ENCODE peak calls at places on chromosome 22, in four cellular contexts. L is IMR-90, G is H1, R is H9. C is an unnamed sample.

GRCh38 chr22:37202706-37203105 is 9.6 kb downstream of the SSTR3 start:
- DNase-seq in L (no peak), G (no peak), R (no peak), C (peak; percentile 17)

GRCh38 chr22:38925571-38926041 is 31.8 kb upstream of the APOBEC3A start:
- DNase-seq in L (peak; percentile 30), G (no peak), R (no peak), C (no peak)

GRCh38 chr22:45336971-45337431 is 27.3 kb downstream of the FAM118A start:
- DNase-seq in L (no peak), G (no peak), R (no peak), C (no peak)

GRCh38 chr22:48100685-48101417 is 1338.4 kb downstream of the TBC1D22A start:
- DNase-seq in L (no peak), G (peak; percentile 14), R (peak; percentile 17), C (no peak)

GRCh38 chr22:30774566-30774965 is 79.9 kb downstream of the OSBP2 start:
- DNase-seq in L (no peak), G (no peak), R (no peak), C (no peak)

GRCh38 chr22:39502789-39503464 is 837 bp downstream of the MIEF1 start:
- DNase-seq in L (peak; percentile 41), G (no peak), R (no peak), C (no peak)

GRCh38 chr22:39209756-39210155 is 35.0 kb downstream of the PDGFB start:
- DNase-seq in L (no peak), G (peak; percentile 47), R (peak; percentile 53), C (no peak)

GRCh38 chr22:32648486-32648885 is 153.0 kb upstream of the TIMP3 start:
- DNase-seq in L (no peak), G (no peak), R (no peak), C (no peak)

GRCh38 chr22:45549739-45550138 is 47.1 kb downstream of the FBLN1 start:
- DNase-seq in L (no peak), G (no peak), R (no peak), C (no peak)

GRCh38 chr22:45977551-45978274 is 751 bp upstream of the WNT7B start:
- DNase-seq in L (peak; percentile 22), G (peak; percentile 72), R (peak; percentile 68), C (peak; percentile 40)

GRCh38 chr22:49400866-49401598 is 426.6 kb downstream of the BRD1 start:
- DNase-seq in L (no peak), G (no peak), R (peak; percentile 13), C (no peak)

GRCh38 chr22:26658671-26659478 is 1.5 kb downstream of the MIAT start:
- DNase-seq in L (peak; percentile 97), G (peak; percentile 85), R (peak; percentile 96), C (peak; percentile 99)

GRCh38 chr22:50546326-50547230 is 879 bp downstream of the KLHDC7B start:
- DNase-seq in L (no peak), G (no peak), R (no peak), C (no peak)

GRCh38 chr22:49783926-49784629 is 43.6 kb downstream of the BRD1 start:
- DNase-seq in L (no peak), G (no peak), R (no peak), C (no peak)

GRCh38 chr22:47260551-47260950 is 498.1 kb downstream of the TBC1D22A start:
- DNase-seq in L (no peak), G (no peak), R (no peak), C (no peak)

GRCh38 chr22:20203142-20204099 is 52.6 kb upstream of the CCDC188 start:
- DNase-seq in L (peak; percentile 1), G (peak; percentile 66), R (peak; percentile 72), C (peak; percentile 95)

GRCh38 chr22:35649026-35649553 is 844 bp downstream of the APOL6 start:
- DNase-seq in L (no peak), G (no peak), R (peak; percentile 6), C (no peak)

GRCh38 chr22:35649636-35650250 is 1.5 kb downstream of the APOL6 start:
- DNase-seq in L (no peak), G (no peak), R (peak; percentile 15), C (no peak)

GRCh38 chr22:35651085-35651484 is 2.8 kb downstream of the APOL6 start:
- DNase-seq in L (no peak), G (peak; percentile 17), R (peak; percentile 8), C (no peak)

GRCh38 chr22:35645646-35646045 is 2.6 kb upstream of the APOL6 start:
- DNase-seq in L (no peak), G (peak; percentile 41), R (no peak), C (no peak)

GRCh38 chr22:35648066-35649025 is at the start of gene APOL6:
- DNase-seq in L (peak; percentile 76), G (peak; percentile 47), R (peak; percentile 32), C (no peak)
- H4K5ac ChIP-seq in L (peak within 1 kb of the TSS; percentile 69), G (no peak within 1 kb of the TSS), R (no peak within 1 kb of the TSS), C (no peak within 1 kb of the TSS)

GRCh38 chr22:44030051-44030701 is 6.1 kb downstream of the PARVB start:
- DNase-seq in L (no peak), G (no peak), R (no peak), C (no peak)
- H3K56ac ChIP-seq in L (no peak overlapping the region), G (no peak overlapping the region), R (no peak overlapping the region), C (no peak overlapping the region)

GRCh38 chr22:18909556-18909955 is 3.4 kb downstream of the DGCR6 start:
- DNase-seq in L (no peak), G (no peak), R (peak; percentile 5), C (no peak)
- H4K5ac ChIP-seq in L (no peak overlapping the region), G (no peak overlapping the region), R (no peak overlapping the region), C (no peak overlapping the region)

GRCh38 chr22:23800297-23801237 is 13.8 kb downstream of the SMARCB1 start:
- DNase-seq in L (no peak), G (no peak), R (no peak), C (no peak)
- H3K56ac ChIP-seq in L (no peak overlapping the region), G (no peak overlapping the region), R (no peak overlapping the region), C (no peak overlapping the region)

GRCh38 chr22:23566716-23567475 is 13.2 kb downstream of the IGLL1 start:
- DNase-seq in L (no peak), G (no peak), R (peak; percentile 33), C (no peak)

GRCh38 chr22:23569291-23569690 is 10.8 kb downstream of the IGLL1 start:
- DNase-seq in L (no peak), G (no peak), R (peak; percentile 14), C (no peak)

GRCh38 chr22:23569716-23570115 is 10.4 kb downstream of the IGLL1 start:
- DNase-seq in L (no peak), G (no peak), R (no peak), C (no peak)

GRCh38 chr22:23574371-23574811 is 5.7 kb downstream of the IGLL1 start:
- DNase-seq in L (no peak), G (no peak), R (no peak), C (no peak)

DNA sequence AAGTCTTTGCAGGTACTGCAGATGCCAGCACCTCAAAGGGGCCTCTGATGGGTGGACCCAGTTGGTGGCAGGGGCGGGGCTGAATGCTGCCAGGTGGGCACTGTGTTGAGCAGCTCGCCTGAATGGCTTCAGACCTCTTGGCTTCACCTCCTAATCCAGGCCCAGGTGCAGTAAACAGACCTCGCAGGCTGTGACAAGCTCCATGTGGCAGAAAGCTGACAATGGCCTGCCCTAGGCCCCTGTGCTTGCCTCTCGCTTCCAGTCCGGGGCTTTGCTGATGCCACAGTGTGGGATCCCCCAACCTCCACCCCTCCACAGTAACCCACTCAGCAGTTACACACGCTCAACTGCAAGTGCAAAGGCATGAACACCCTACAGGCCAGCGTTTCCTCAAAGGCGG is 9.4 kb downstream of the IGLL1 start:
- DNase-seq in L (no peak), G (no peak), R (no peak), C (no peak)
- H4K5ac ChIP-seq in L (no peak overlapping the region), G (no peak overlapping the region), R (no peak overlapping the region), C (no peak overlapping the region)